ENCODE peak calls at places on chromosomes 11 and 22, in ten cellular contexts. N is progenitor cell of endocrine pancreas; E is psoas muscle; B is activated CD4-positive, alpha-beta T cell treated with anti-CD3 and anti-CD28 coated beads for 36 hours; T is T follicular helper cell; Y is left lung; X is NCI-H146; S is HT-29; U is fibroblast of pulmonary artery; M is GM10248. I is an unnamed sample.

GRCh38 chr22:36258750-36259619 is 6.1 kb downstream of the APOL1 start:
- DNase-seq in E (peak; percentile 66), X (peak; percentile 20), T (no peak), B (peak; percentile 67), M (peak; percentile 56), U (peak; percentile 63), Y (no peak), S (no peak), N (no peak), I (peak; percentile 61)

GRCh38 chr11:774873-775592 is 2.3 kb downstream of the GATD1 start:
- DNase-seq in B (peak; percentile 12), U (peak; percentile 36), N (no peak), S (peak; percentile 64), E (no peak), T (no peak), M (no peak), X (no peak), Y (peak; percentile 74), I (peak; percentile 60)

GRCh38 chr11:134157451-134157850 is 66.3 kb downstream of the NCAPD3 start:
- DNase-seq in T (no peak), N (no peak), B (no peak), Y (no peak), U (no peak), X (no peak), M (no peak), S (no peak), E (no peak), I (no peak)

GRCh38 chr22:17105143-17106129 is 15.7 kb downstream of the TMEM121B start:
- DNase-seq in U (no peak), E (no peak), S (no peak), B (no peak), X (no peak), M (no peak), T (no peak), N (no peak), Y (no peak), I (no peak)

GRCh38 chr11:61028135-61028729 is 56.8 kb downstream of the CD6 start:
- DNase-seq in T (peak; percentile 61), Y (no peak), U (no peak), N (no peak), X (peak; percentile 20), E (no peak), S (no peak), B (peak; percentile 87), M (peak; percentile 58), I (no peak)

GRCh38 chr22:22856364-22856763 is 31.3 kb upstream of the IGLL5 start:
- DNase-seq in T (no peak), U (no peak), B (no peak), N (no peak), S (no peak), E (no peak), X (no peak), M (no peak), Y (no peak), I (no peak)

GRCh38 chr11:121723261-121723741 is 270.5 kb upstream of the SORL1-AS1 start:
- DNase-seq in X (peak; percentile 51), N (no peak), T (no peak), M (no peak), S (no peak), U (peak; percentile 74), Y (no peak), E (peak; percentile 47), B (no peak), I (no peak)

GRCh38 chr11:101478587-101479375 is 105.0 kb downstream of the TRPC6 start:
- DNase-seq in T (no peak), N (no peak), S (no peak), X (no peak), Y (peak; percentile 28), E (no peak), M (no peak), B (no peak), U (no peak), I (no peak)

GRCh38 chr22:36465232-36466021 is 16.0 kb downstream of the TXN2 start:
- DNase-seq in N (no peak), T (no peak), E (peak; percentile 95), S (peak; percentile 81), U (peak; percentile 93), B (no peak), M (no peak), Y (peak; percentile 89), X (no peak), I (no peak)

GRCh38 chr22:49583341-49583740 is 244.3 kb downstream of the BRD1 start:
- DNase-seq in Y (no peak), X (no peak), S (no peak), B (no peak), E (no peak), N (no peak), T (no peak), U (no peak), M (no peak), I (no peak)

GRCh38 chr22:27462190-27462589 is 339.4 kb downstream of the MN1 start:
- DNase-seq in N (peak; percentile 23), U (no peak), E (no peak), M (no peak), S (no peak), Y (no peak), B (no peak), X (peak; percentile 93), T (no peak), I (no peak)

GRCh38 chr11:3669128-3669527 is 2.1 kb downstream of the CHRNA10 start:
- DNase-seq in Y (no peak), T (no peak), N (no peak), E (no peak), X (no peak), U (no peak), S (no peak), M (no peak), B (no peak), I (peak; percentile 58)

GRCh38 chr11:13105237-13105844 is 96.2 kb downstream of the RASSF10 start:
- DNase-seq in X (peak; percentile 96), M (no peak), N (no peak), U (no peak), Y (no peak), T (no peak), E (peak; percentile 55), S (peak; percentile 69), B (no peak), I (no peak)

GRCh38 chr11:19091366-19091765 is 25.6 kb upstream of the ZDHHC13 start:
- DNase-seq in E (no peak), T (no peak), S (peak; percentile 32), Y (no peak), N (no peak), U (peak; percentile 46), X (peak; percentile 9), B (no peak), M (no peak), I (no peak)

GRCh38 chr11:124625504-124626168 is 3.0 kb downstream of the TBRG1 start:
- DNase-seq in T (no peak), X (no peak), Y (no peak), M (no peak), N (no peak), U (no peak), B (no peak), S (no peak), E (no peak), I (no peak)

GRCh38 chr11:124738713-124739478 is 846 bp upstream of the NRGN start:
- DNase-seq in U (no peak), S (no peak), X (no peak), B (no peak), N (no peak), M (no peak), Y (no peak), T (no peak), E (no peak), I (no peak)

GRCh38 chr11:74736031-74736430 is 4.8 kb upstream of the CHRDL2 start:
- DNase-seq in T (no peak), X (no peak), E (no peak), S (no peak), B (no peak), M (no peak), U (no peak), N (no peak), Y (no peak), I (no peak)

GRCh38 chr11:121741954-121742361 is 289.2 kb upstream of the SORL1-AS1 start:
- DNase-seq in N (no peak), Y (no peak), X (no peak), M (no peak), U (peak; percentile 84), S (no peak), T (no peak), E (peak; percentile 71), B (no peak), I (peak; percentile 77)

GRCh38 chr11:63866211-63866610 is 27.3 kb downstream of the MARK2 start:
- DNase-seq in X (no peak), Y (no peak), E (peak; percentile 62), N (no peak), B (peak; percentile 92), S (peak; percentile 82), T (peak; percentile 59), U (peak; percentile 68), M (peak; percentile 87), I (peak; percentile 84)

GRCh38 chr11:25737071-25737675 is 594.8 kb upstream of the ANO3 start:
- DNase-seq in U (no peak), Y (no peak), X (no peak), B (no peak), S (no peak), N (no peak), M (no peak), T (no peak), E (no peak), I (no peak)

GRCh38 chr22:50482107-50483074 is 1.0 kb downstream of the ADM2 start:
- DNase-seq in N (no peak), T (no peak), E (no peak), M (no peak), B (no peak), U (no peak), S (no peak), X (no peak), Y (peak; percentile 80), I (no peak)

GRCh38 chr11:6320411-6321207 is at the start of gene CAVIN3:
- DNase-seq in X (no peak), B (peak; percentile 91), M (peak; percentile 60), U (peak; percentile 83), E (peak; percentile 92), N (peak; percentile 26), T (no peak), S (no peak), Y (peak; percentile 87), I (peak; percentile 92)

GRCh38 chr11:65366340-65366773 is 11.8 kb downstream of the TIGD3 start:
- DNase-seq in B (peak; percentile 48), X (peak; percentile 79), E (no peak), Y (no peak), T (no peak), U (peak; percentile 93), M (peak; percentile 82), S (peak; percentile 89), N (no peak), I (no peak)

GRCh38 chr11:441418-442274 is at the start of gene ANO9:
- DNase-seq in E (peak; percentile 46), T (peak; percentile 43), Y (peak; percentile 90), S (peak; percentile 80), M (peak; percentile 90), N (peak; percentile 47), U (no peak), B (peak; percentile 80), X (peak; percentile 88), I (no peak)

GRCh38 chr22:30680998-30681770 is 13.5 kb upstream of the OSBP2 start:
- DNase-seq in T (no peak), E (no peak), B (no peak), S (no peak), N (no peak), M (no peak), U (peak; percentile 36), Y (no peak), X (no peak), I (no peak)

GRCh38 chr11:102293873-102294601 is 23.2 kb upstream of the BIRC3 start:
- DNase-seq in M (peak; percentile 64), Y (no peak), T (no peak), E (no peak), B (no peak), N (no peak), X (peak; percentile 50), S (peak; percentile 80), U (peak; percentile 69), I (no peak)

GRCh38 chr11:94376841-94377240 is 24.4 kb downstream of the GPR83 start:
- DNase-seq in M (no peak), S (no peak), Y (no peak), X (no peak), U (no peak), N (no peak), T (no peak), B (no peak), E (no peak), I (no peak)

GRCh38 chr22:50258361-50259292 is 2.9 kb downstream of the MAPK12 start:
- DNase-seq in S (no peak), B (no peak), M (no peak), U (no peak), T (no peak), Y (no peak), X (no peak), E (peak; percentile 92), N (no peak), I (no peak)

I was measured in suprapubic skin.